ENCODE peak calls at places on chromosomes 4 and X, in ten cellular contexts. One of them, this sample, is unnamed.

GRCh38 chr4:42628740-42629139 is 28.2 kb downstream of the ATP8A1 start:
- DNase-seq in uterus: no peak
- DNase-seq in NB4: no peak
- DNase-seq in A549: no peak
- DNase-seq in ovary: no peak
- DNase-seq in H54: no peak
- DNase-seq in heart left ventricle: no peak
- DNase-seq in prostate gland: no peak
- DNase-seq in spleen: no peak
- DNase-seq in HepG2: no peak
- DNase-seq in this sample: no peak

GRCh38 chr4:8847331-8847730 is 24.3 kb downstream of the HMX1 start:
- DNase-seq in uterus: no peak
- DNase-seq in NB4: no peak
- DNase-seq in A549: no peak
- DNase-seq in ovary: peak; percentile 7
- DNase-seq in H54: no peak
- DNase-seq in heart left ventricle: peak; percentile 14
- DNase-seq in prostate gland: no peak
- DNase-seq in spleen: peak; percentile 25
- DNase-seq in HepG2: no peak
- DNase-seq in this sample: peak; percentile 5

GRCh38 chr4:93466440-93466839 is 362.1 kb upstream of the ATOH1 start:
- DNase-seq in uterus: no peak
- DNase-seq in NB4: no peak
- DNase-seq in A549: no peak
- DNase-seq in ovary: no peak
- DNase-seq in H54: no peak
- DNase-seq in heart left ventricle: no peak
- DNase-seq in prostate gland: no peak
- DNase-seq in spleen: no peak
- DNase-seq in HepG2: no peak
- DNase-seq in this sample: no peak

GRCh38 chr4:47839259-47839658 is 1.4 kb upstream of the CORIN start:
- DNase-seq in uterus: peak; percentile 48
- DNase-seq in NB4: peak; percentile 47
- DNase-seq in A549: no peak
- DNase-seq in ovary: no peak
- DNase-seq in H54: no peak
- DNase-seq in heart left ventricle: no peak
- DNase-seq in prostate gland: no peak
- DNase-seq in spleen: no peak
- DNase-seq in HepG2: no peak
- DNase-seq in this sample: peak; percentile 29

GRCh38 chrX:74431807-74432206 is 10.5 kb downstream of the SLC16A2 start:
- DNase-seq in uterus: no peak
- DNase-seq in NB4: peak; percentile 39
- DNase-seq in A549: no peak
- DNase-seq in ovary: no peak
- DNase-seq in H54: no peak
- DNase-seq in heart left ventricle: no peak
- DNase-seq in prostate gland: no peak
- DNase-seq in spleen: no peak
- DNase-seq in HepG2: no peak
- DNase-seq in this sample: no peak

GRCh38 chrX:153865321-153865580 is 20.7 kb downstream of the L1CAM start:
- DNase-seq in uterus: no peak
- DNase-seq in NB4: no peak
- DNase-seq in A549: no peak
- DNase-seq in ovary: no peak
- DNase-seq in H54: no peak
- DNase-seq in heart left ventricle: no peak
- DNase-seq in prostate gland: no peak
- DNase-seq in spleen: no peak
- DNase-seq in HepG2: no peak
- DNase-seq in this sample: no peak

GRCh38 chr4:42152507-42153504 is at the start of gene BEND4:
- DNase-seq in uterus: no peak
- DNase-seq in NB4: no peak
- DNase-seq in A549: no peak
- DNase-seq in ovary: no peak
- DNase-seq in H54: no peak
- DNase-seq in heart left ventricle: no peak
- DNase-seq in prostate gland: no peak
- DNase-seq in spleen: no peak
- DNase-seq in HepG2: no peak
- DNase-seq in this sample: peak; percentile 55

GRCh38 chrX:106306391-106306947 is 138.4 kb downstream of the PWWP3B start:
- DNase-seq in uterus: no peak
- DNase-seq in NB4: no peak
- DNase-seq in A549: no peak
- DNase-seq in ovary: no peak
- DNase-seq in H54: no peak
- DNase-seq in heart left ventricle: no peak
- DNase-seq in prostate gland: no peak
- DNase-seq in spleen: no peak
- DNase-seq in HepG2: no peak
- DNase-seq in this sample: no peak

GRCh38 chr4:13559414-13559813 is 15.1 kb upstream of the NKX3-2 start:
- DNase-seq in uterus: no peak
- DNase-seq in NB4: no peak
- DNase-seq in A549: no peak
- DNase-seq in ovary: no peak
- DNase-seq in H54: no peak
- DNase-seq in heart left ventricle: no peak
- DNase-seq in prostate gland: no peak
- DNase-seq in spleen: no peak
- DNase-seq in HepG2: no peak
- DNase-seq in this sample: no peak

GRCh38 chr4:14787894-14788293 is 214.4 kb upstream of the CPEB2 start:
- DNase-seq in uterus: no peak
- DNase-seq in NB4: peak; percentile 50
- DNase-seq in A549: no peak
- DNase-seq in ovary: no peak
- DNase-seq in H54: no peak
- DNase-seq in heart left ventricle: no peak
- DNase-seq in prostate gland: peak; percentile 7
- DNase-seq in spleen: no peak
- DNase-seq in HepG2: no peak
- DNase-seq in this sample: peak; percentile 28

GRCh38 chrX:77493677-77494553 is 46.7 kb downstream of the FGF16 start:
- DNase-seq in uterus: no peak
- DNase-seq in NB4: peak; percentile 7
- DNase-seq in A549: no peak
- DNase-seq in ovary: no peak
- DNase-seq in H54: peak; percentile 10
- DNase-seq in heart left ventricle: no peak
- DNase-seq in prostate gland: no peak
- DNase-seq in spleen: no peak
- DNase-seq in HepG2: peak; percentile 7
- DNase-seq in this sample: no peak

GRCh38 chr4:185249105-185249504 is 39.7 kb downstream of the SNX25 start:
- DNase-seq in uterus: no peak
- DNase-seq in NB4: peak; percentile 11
- DNase-seq in A549: no peak
- DNase-seq in ovary: no peak
- DNase-seq in H54: no peak
- DNase-seq in heart left ventricle: no peak
- DNase-seq in prostate gland: no peak
- DNase-seq in spleen: no peak
- DNase-seq in HepG2: no peak
- DNase-seq in this sample: no peak

GRCh38 chr4:128675083-128675482 is 134.4 kb upstream of the JADE1 start:
- DNase-seq in uterus: no peak
- DNase-seq in NB4: no peak
- DNase-seq in A549: no peak
- DNase-seq in ovary: no peak
- DNase-seq in H54: no peak
- DNase-seq in heart left ventricle: no peak
- DNase-seq in prostate gland: no peak
- DNase-seq in spleen: no peak
- DNase-seq in HepG2: no peak
- DNase-seq in this sample: no peak

GRCh38 chrX:10387011-10387410 is 230.2 kb downstream of the CLCN4 start:
- DNase-seq in uterus: no peak
- DNase-seq in NB4: no peak
- DNase-seq in A549: peak; percentile 2
- DNase-seq in ovary: no peak
- DNase-seq in H54: no peak
- DNase-seq in heart left ventricle: no peak
- DNase-seq in prostate gland: no peak
- DNase-seq in spleen: no peak
- DNase-seq in HepG2: no peak
- DNase-seq in this sample: no peak

GRCh38 chr4:25523405-25523804 is 132.2 kb upstream of the SLC34A2 start:
- DNase-seq in uterus: no peak
- DNase-seq in NB4: no peak
- DNase-seq in A549: no peak
- DNase-seq in ovary: no peak
- DNase-seq in H54: no peak
- DNase-seq in heart left ventricle: no peak
- DNase-seq in prostate gland: no peak
- DNase-seq in spleen: no peak
- DNase-seq in HepG2: peak; percentile 15
- DNase-seq in this sample: no peak

GRCh38 chr4:28010543-28011235 is 1150.0 kb downstream of the STIM2 start:
- DNase-seq in uterus: no peak
- DNase-seq in NB4: no peak
- DNase-seq in A549: no peak
- DNase-seq in ovary: no peak
- DNase-seq in H54: no peak
- DNase-seq in heart left ventricle: no peak
- DNase-seq in prostate gland: no peak
- DNase-seq in spleen: no peak
- DNase-seq in HepG2: no peak
- DNase-seq in this sample: no peak

GRCh38 chr4:7103599-7104365 is 35.9 kb upstream of the GRPEL1 start:
- DNase-seq in uterus: peak; percentile 79
- DNase-seq in NB4: no peak
- DNase-seq in A549: peak; percentile 28
- DNase-seq in ovary: peak; percentile 78
- DNase-seq in H54: no peak
- DNase-seq in heart left ventricle: peak; percentile 88
- DNase-seq in prostate gland: no peak
- DNase-seq in spleen: peak; percentile 89
- DNase-seq in HepG2: peak; percentile 86
- DNase-seq in this sample: no peak

GRCh38 chr4:1690698-1691097 is 6.6 kb upstream of the FAM53A start:
- DNase-seq in uterus: no peak
- DNase-seq in NB4: no peak
- DNase-seq in A549: no peak
- DNase-seq in ovary: peak; percentile 17
- DNase-seq in H54: no peak
- DNase-seq in heart left ventricle: no peak
- DNase-seq in prostate gland: no peak
- DNase-seq in spleen: no peak
- DNase-seq in HepG2: no peak
- DNase-seq in this sample: no peak
- TF ChIP-seq POLR2A in uterus: no peak
- TF ChIP-seq POLR2A in NB4: no peak
- TF ChIP-seq POLR2A in A549: no peak
- TF ChIP-seq POLR2A in ovary: no peak
- TF ChIP-seq POLR2A in H54: no peak
- TF ChIP-seq POLR2A in heart left ventricle: no peak
- TF ChIP-seq POLR2A in prostate gland: no peak
- TF ChIP-seq POLR2A in spleen: no peak
- TF ChIP-seq POLR2A in HepG2: no peak
- TF ChIP-seq POLR2A in this sample: no peak

GRCh38 chr4:188433916-188434315 is 294.7 kb downstream of the TRIML1 start:
- DNase-seq in uterus: no peak
- DNase-seq in NB4: no peak
- DNase-seq in A549: no peak
- DNase-seq in ovary: no peak
- DNase-seq in H54: no peak
- DNase-seq in heart left ventricle: no peak
- DNase-seq in prostate gland: no peak
- DNase-seq in spleen: no peak
- DNase-seq in HepG2: no peak
- DNase-seq in this sample: no peak
- TF ChIP-seq POLR2A in uterus: no peak
- TF ChIP-seq POLR2A in NB4: no peak
- TF ChIP-seq POLR2A in A549: no peak
- TF ChIP-seq POLR2A in ovary: no peak
- TF ChIP-seq POLR2A in H54: no peak
- TF ChIP-seq POLR2A in heart left ventricle: no peak
- TF ChIP-seq POLR2A in prostate gland: no peak
- TF ChIP-seq POLR2A in spleen: no peak
- TF ChIP-seq POLR2A in HepG2: no peak
- TF ChIP-seq POLR2A in this sample: no peak

GRCh38 chr4:17578482-17578891 is 1.5 kb downstream of the LAP3 start:
- DNase-seq in uterus: no peak
- DNase-seq in NB4: peak; percentile 76
- DNase-seq in A549: no peak
- DNase-seq in ovary: no peak
- DNase-seq in H54: no peak
- DNase-seq in heart left ventricle: no peak
- DNase-seq in prostate gland: no peak
- DNase-seq in spleen: no peak
- DNase-seq in HepG2: no peak
- DNase-seq in this sample: no peak

GRCh38 chr4:17577660-17578481 is 873 bp downstream of the LAP3 start:
- DNase-seq in uterus: peak; percentile 34
- DNase-seq in NB4: peak; percentile 57
- DNase-seq in A549: peak; percentile 13
- DNase-seq in ovary: peak; percentile 72
- DNase-seq in H54: no peak
- DNase-seq in heart left ventricle: peak; percentile 79
- DNase-seq in prostate gland: peak; percentile 20
- DNase-seq in spleen: peak; percentile 94
- DNase-seq in HepG2: no peak
- DNase-seq in this sample: peak; percentile 61

GRCh38 chr4:17580969-17581368 is 4.0 kb downstream of the LAP3 start:
- DNase-seq in uterus: no peak
- DNase-seq in NB4: no peak
- DNase-seq in A549: no peak
- DNase-seq in ovary: no peak
- DNase-seq in H54: no peak
- DNase-seq in heart left ventricle: no peak
- DNase-seq in prostate gland: no peak
- DNase-seq in spleen: no peak
- DNase-seq in HepG2: no peak
- DNase-seq in this sample: no peak

GRCh38 chr4:17574206-17574605 is 2.8 kb upstream of the LAP3 start:
- DNase-seq in uterus: no peak
- DNase-seq in NB4: no peak
- DNase-seq in A549: no peak
- DNase-seq in ovary: no peak
- DNase-seq in H54: no peak
- DNase-seq in heart left ventricle: no peak
- DNase-seq in prostate gland: no peak
- DNase-seq in spleen: no peak
- DNase-seq in HepG2: no peak
- DNase-seq in this sample: no peak

GRCh38 chr4:17576932-17577659 is at the start of gene LAP3:
- DNase-seq in uterus: peak; percentile 98
- DNase-seq in NB4: peak; percentile 98
- DNase-seq in A549: peak; percentile 76
- DNase-seq in ovary: peak; percentile 99
- DNase-seq in H54: peak; percentile 68
- DNase-seq in heart left ventricle: peak; percentile 99
- DNase-seq in prostate gland: peak; percentile 98
- DNase-seq in spleen: peak; percentile 99
- DNase-seq in HepG2: peak; percentile 90
- DNase-seq in this sample: peak; percentile 99
- TF ChIP-seq POLR2A in uterus: peak; percentile 94
- TF ChIP-seq POLR2A in NB4: peak; percentile 97
- TF ChIP-seq POLR2A in A549: peak; percentile 83
- TF ChIP-seq POLR2A in ovary: peak; percentile 63
- TF ChIP-seq POLR2A in H54: peak; percentile 93
- TF ChIP-seq POLR2A in heart left ventricle: peak; percentile 21
- TF ChIP-seq POLR2A in prostate gland: peak; percentile 86
- TF ChIP-seq POLR2A in spleen: peak; percentile 93
- TF ChIP-seq POLR2A in HepG2: peak; percentile 92
- TF ChIP-seq POLR2A in this sample: peak; percentile 86

GRCh38 chr4:144350706-144351105 is 210.2 kb upstream of the GYPA start:
- DNase-seq in uterus: no peak
- DNase-seq in NB4: no peak
- DNase-seq in A549: no peak
- DNase-seq in ovary: no peak
- DNase-seq in H54: no peak
- DNase-seq in heart left ventricle: no peak
- DNase-seq in prostate gland: no peak
- DNase-seq in spleen: no peak
- DNase-seq in HepG2: no peak
- DNase-seq in this sample: no peak
- TF ChIP-seq POLR2A in uterus: no peak
- TF ChIP-seq POLR2A in NB4: no peak
- TF ChIP-seq POLR2A in A549: no peak
- TF ChIP-seq POLR2A in ovary: no peak
- TF ChIP-seq POLR2A in H54: no peak
- TF ChIP-seq POLR2A in heart left ventricle: no peak
- TF ChIP-seq POLR2A in prostate gland: no peak
- TF ChIP-seq POLR2A in spleen: no peak
- TF ChIP-seq POLR2A in HepG2: no peak
- TF ChIP-seq POLR2A in this sample: no peak

This sample was measured in testis.